ENCODE peak calls at places on chromosomes 12 and 14, in ten cellular contexts. Q is pancreas; Y is PC-3; J is fibroblast of lung; R is sigmoid colon; W is WERI-Rb-1; N is CD4-positive, alpha-beta T cell; T is heart right ventricle; X is A549; U is brain microvascular endothelial cell. B is an unnamed sample.

GRCh38 chr14:58815781-58816297 is 178.1 kb downstream of the DACT1 start:
- DNase-seq in Q (no peak), Y (no peak), J (no peak), R (no peak), W (no peak), N (no peak), T (no peak), X (no peak), U (no peak), B (no peak)

GRCh38 chr12:52181757-52182156 is 10.1 kb downstream of the KRT80 start:
- DNase-seq in Q (no peak), Y (no peak), J (peak; percentile 84), R (no peak), W (no peak), N (no peak), T (no peak), X (no peak), U (peak; percentile 64), B (peak; percentile 67)

GRCh38 chr12:57866308-57867019 is 19.9 kb upstream of the CTDSP2 start:
- DNase-seq in Q (no peak), Y (no peak), J (no peak), R (no peak), W (no peak), N (no peak), T (no peak), X (no peak), U (no peak), B (no peak)

GRCh38 chr14:74085047-74085637 is 386 bp downstream of the LIN52 start:
- DNase-seq in Q (no peak), Y (peak; percentile 21), J (peak; percentile 36), R (no peak), W (no peak), N (no peak), T (no peak), X (peak; percentile 27), U (peak; percentile 29), B (peak; percentile 34)

GRCh38 chr14:77761205-77761931 is 412 bp upstream of the SNW1 start:
- DNase-seq in Q (peak; percentile 33), Y (peak; percentile 39), J (peak; percentile 95), R (peak; percentile 65), W (no peak), N (no peak), T (peak; percentile 15), X (peak; percentile 58), U (peak; percentile 94), B (peak; percentile 8)

GRCh38 chr14:56273151-56273550 is 154.9 kb downstream of the PELI2 start:
- DNase-seq in Q (no peak), Y (no peak), J (peak; percentile 15), R (no peak), W (no peak), N (no peak), T (no peak), X (no peak), U (peak; percentile 54), B (no peak)

GRCh38 chr14:101492716-101493115 is 68.6 kb upstream of the DIO3 start:
- DNase-seq in Q (peak; percentile 5), Y (no peak), J (no peak), R (peak; percentile 59), W (peak; percentile 5), N (no peak), T (no peak), X (no peak), U (no peak), B (no peak)

GRCh38 chr12:6154730-6155459 is 30.4 kb upstream of the VWF start:
- DNase-seq in Q (no peak), Y (no peak), J (no peak), R (peak; percentile 74), W (no peak), N (no peak), T (peak; percentile 83), X (no peak), U (no peak), B (no peak)

GRCh38 chr12:62256408-62257079 is 3.7 kb upstream of the USP15 start:
- DNase-seq in Q (peak; percentile 38), Y (no peak), J (no peak), R (no peak), W (no peak), N (no peak), T (no peak), X (no peak), U (no peak), B (no peak)

GRCh38 chr12:132559652-132560420 is 50.5 kb downstream of the LRCOL1 start:
- DNase-seq in Q (no peak), Y (peak; percentile 73), J (peak; percentile 41), R (no peak), W (peak; percentile 54), N (no peak), T (peak; percentile 40), X (peak; percentile 66), U (no peak), B (peak; percentile 81)

GRCh38 chr12:118330421-118331018 is 42.2 kb downstream of the TAOK3 start:
- DNase-seq in Q (no peak), Y (no peak), J (peak; percentile 86), R (no peak), W (no peak), N (no peak), T (no peak), X (no peak), U (peak; percentile 68), B (no peak)

GRCh38 chr12:19689226-19689625 is 249.9 kb downstream of the AEBP2 start:
- DNase-seq in Q (peak; percentile 44), Y (no peak), J (no peak), R (no peak), W (no peak), N (no peak), T (no peak), X (no peak), U (no peak), B (no peak)

GRCh38 chr12:92585106-92585775 is 117.5 kb upstream of the PLEKHG7 start:
- DNase-seq in Q (no peak), Y (no peak), J (no peak), R (no peak), W (no peak), N (no peak), T (no peak), X (no peak), U (no peak), B (no peak)

DNA sequence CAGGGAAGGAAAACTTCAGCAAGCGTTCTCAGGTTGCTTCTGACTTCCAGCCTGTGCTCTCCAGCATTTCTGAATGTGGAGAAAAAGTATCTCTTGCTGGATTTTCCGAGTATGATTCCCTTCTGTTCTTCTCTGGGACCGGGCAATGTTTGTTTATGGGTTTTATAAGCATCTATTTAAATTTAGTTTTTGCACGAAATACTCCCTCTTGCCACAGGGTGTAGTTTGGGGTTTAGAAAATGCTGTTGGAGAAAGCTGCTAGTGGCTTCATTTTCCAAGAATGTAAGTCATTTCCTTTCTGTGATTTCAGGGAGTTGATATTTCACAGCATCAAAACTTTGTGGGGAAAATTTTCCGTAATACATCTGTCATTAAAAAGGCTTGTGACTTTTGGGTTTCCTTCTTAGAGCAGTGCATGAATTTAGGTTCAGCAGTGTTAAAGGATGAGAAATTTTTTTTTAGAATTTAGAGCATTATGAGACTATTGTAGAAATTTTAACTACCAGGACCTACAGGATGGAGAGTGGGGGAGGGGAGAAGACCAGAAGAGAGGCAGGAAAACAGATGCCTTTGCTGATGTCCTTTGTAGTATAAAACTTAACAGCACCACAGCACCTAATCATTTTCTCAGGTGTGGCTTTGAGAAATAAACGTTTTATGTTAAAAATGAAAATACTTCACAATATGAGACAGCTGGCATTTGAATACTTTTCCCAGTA is 1.5 kb downstream of the FRMD6 start:
- DNase-seq in Q (no peak), Y (peak; percentile 77), J (peak; percentile 89), R (no peak), W (no peak), N (no peak), T (no peak), X (peak; percentile 29), U (no peak), B (peak; percentile 23)
- TF ChIP-seq CTCF in Q (peak; percentile 17), Y (peak; percentile 46), J (peak; percentile 56), R (no peak), W (no peak), N (no peak), T (peak; percentile 47), X (peak; percentile 20), U (peak; percentile 34), B (peak; percentile 41)

GRCh38 chr14:94572637-94573303 is 8.5 kb upstream of the SERPINA5 start:
- DNase-seq in Q (peak; percentile 18), Y (no peak), J (no peak), R (no peak), W (no peak), N (no peak), T (no peak), X (no peak), U (no peak), B (no peak)
- H3K27ac ChIP-seq in Q (peak overlapping the region; percentile 4), Y (no peak overlapping the region), J (no peak overlapping the region), R (no peak overlapping the region), W (no peak overlapping the region), N (no peak overlapping the region), T (no peak overlapping the region), X (no peak overlapping the region), U (no peak overlapping the region), B (no peak overlapping the region)

DNA sequence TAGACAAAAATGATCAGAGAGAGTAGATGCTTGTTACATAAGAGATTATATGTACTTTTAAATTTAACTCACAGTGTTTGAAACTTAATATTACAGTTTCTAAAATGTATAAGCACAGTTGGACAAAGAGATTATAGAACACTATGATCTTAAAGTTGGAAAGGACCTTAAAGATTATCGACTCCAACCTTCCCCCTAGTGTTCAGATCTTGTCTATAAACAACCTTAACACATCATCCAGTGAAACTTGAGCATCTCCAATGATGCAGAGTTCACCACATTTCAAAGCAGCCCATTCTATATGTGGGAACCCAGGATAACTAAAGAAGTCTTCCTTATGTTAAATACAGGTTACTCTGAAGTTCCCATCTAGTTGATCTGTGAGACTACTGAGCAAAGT is 480.8 kb downstream of the RMST start:
- DNase-seq in Q (no peak), Y (peak; percentile 13), J (peak; percentile 28), R (no peak), W (no peak), N (no peak), T (no peak), X (no peak), U (no peak), B (no peak)
- TF ChIP-seq CTCF in Q (no peak), Y (peak; percentile 33), J (peak; percentile 37), R (no peak), W (no peak), N (no peak), T (no peak), X (no peak), U (no peak), B (no peak)

DNA sequence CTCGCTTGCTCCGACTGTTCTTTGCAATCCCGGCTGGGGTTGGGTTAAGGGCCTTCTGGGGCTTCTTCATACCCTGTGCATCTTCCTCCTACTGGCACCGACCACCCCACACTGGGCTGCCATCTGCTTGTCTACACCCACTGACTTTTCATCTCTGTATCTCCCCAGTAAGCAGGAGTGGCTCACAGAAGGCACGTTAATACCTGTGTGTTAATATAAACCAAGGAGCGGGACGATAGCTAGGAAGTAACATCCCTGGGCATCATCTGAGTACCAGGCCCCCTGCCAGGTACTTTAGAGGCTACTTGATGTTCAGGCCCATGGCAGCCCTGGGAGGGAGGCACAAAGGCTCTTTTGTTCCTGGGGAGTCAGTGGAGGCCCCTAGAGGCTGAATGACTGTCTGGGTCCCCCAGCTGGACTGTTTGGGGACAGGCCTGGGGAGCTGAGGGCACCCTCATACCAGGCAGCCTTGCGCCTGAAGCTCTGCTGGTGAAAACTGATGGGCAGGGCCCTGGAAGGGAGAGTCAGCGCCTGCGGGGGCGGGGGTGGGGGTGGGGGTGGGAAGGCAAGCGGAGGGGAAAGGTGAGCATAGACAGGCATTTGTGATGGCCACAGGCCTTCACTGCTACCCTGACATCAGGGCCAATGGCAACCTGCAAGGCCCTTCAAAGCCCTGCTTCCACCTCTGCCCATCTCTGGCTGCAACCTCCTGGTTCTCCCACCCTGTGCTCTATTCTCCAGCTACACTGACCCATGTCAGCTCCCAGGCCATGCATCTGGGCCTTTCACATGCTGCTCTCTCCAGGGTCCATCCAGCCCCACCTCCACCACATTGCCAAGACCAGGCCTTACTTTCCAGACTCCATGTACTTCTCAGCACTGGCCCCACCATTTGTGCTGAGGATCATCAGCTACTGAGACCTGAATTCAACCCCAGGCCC is 34.2 kb upstream of the DEGS2 start:
- DNase-seq in Q (no peak), Y (no peak), J (no peak), R (no peak), W (no peak), N (no peak), T (no peak), X (no peak), U (no peak), B (no peak)
- H3K27ac ChIP-seq in Q (peak overlapping the region; percentile 83), Y (peak overlapping the region; percentile 15), J (no peak overlapping the region), R (peak overlapping the region; percentile 88), W (peak overlapping the region; percentile 81), N (peak overlapping the region; percentile 33), T (peak overlapping the region; percentile 93), X (peak overlapping the region; percentile 89), U (no peak overlapping the region), B (peak overlapping the region; percentile 86)

B was measured in RWPE1.